ENCODE peak calls at places on chromosome 3, in four cellular contexts. O is colonic mucosa, N is retinal pigment epithelial cell, G is tibial artery. L is an unnamed sample.

GRCh38 chr3:41688595-41689380 is 273.1 kb downstream of the ULK4 start:
- DNase-seq in G (no peak), N (no peak), O (no peak), L (no peak)

GRCh38 chr3:177827517-177828249 is 630.4 kb upstream of the TBL1XR1 start:
- DNase-seq in N (no peak), O (no peak), G (no peak), L (peak)

GRCh38 chr3:40186508-40186907 is 123.0 kb upstream of the EIF1B start:
- DNase-seq in N (no peak), O (no peak), G (no peak), L (no peak)

GRCh38 chr3:133531981-133532380 is 41.5 kb upstream of the CDV3 start:
- DNase-seq in G (no peak), N (no peak), O (no peak), L (peak)

GRCh38 chr3:197458179-197458707 is 97.5 kb downstream of the BDH1 start:
- DNase-seq in N (no peak), G (no peak), O (peak), L (no peak)

GRCh38 chr3:122991236-122991985 is 36.2 kb downstream of the SEMA5B start:
- DNase-seq in O (no peak), N (no peak), G (no peak), L (no peak)

GRCh38 chr3:63514678-63515077 is 137.8 kb upstream of the SNTN start:
- DNase-seq in O (no peak), N (peak), G (no peak), L (no peak)

GRCh38 chr3:197880361-197881339 is 69.3 kb upstream of the RPL35A start:
- DNase-seq in O (no peak), G (no peak), N (no peak), L (no peak)

GRCh38 chr3:189961525-189962161 is 159.1 kb downstream of the P3H2 start:
- DNase-seq in G (peak), N (no peak), O (peak), L (peak)

GRCh38 chr3:129481783-129482332 is 41.8 kb downstream of the IFT122 start:
- DNase-seq in O (no peak), G (peak), N (no peak), L (no peak)

GRCh38 chr3:37945407-37945802 is 45.2 kb upstream of the VILL start:
- DNase-seq in G (no peak), O (no peak), N (no peak), L (no peak)

GRCh38 chr3:138875754-138876664 is 41.3 kb upstream of the PIK3CB start:
- DNase-seq in G (no peak), O (no peak), N (no peak), L (no peak)

GRCh38 chr3:148643389-148643840 is 54.3 kb upstream of the AGTR1 start:
- DNase-seq in N (peak), O (no peak), G (peak), L (peak)

GRCh38 chr3:143507735-143508580 is 340.3 kb downstream of the SLC9A9 start:
- DNase-seq in O (no peak), G (no peak), N (no peak), L (peak)

GRCh38 chr3:64039972-64040733 is 16.9 kb upstream of the PSMD6 start:
- DNase-seq in N (no peak), O (no peak), G (no peak), L (no peak)

GRCh38 chr3:30649572-30650310 is 43.3 kb downstream of the TGFBR2 start:
- DNase-seq in O (no peak), N (no peak), G (no peak), L (peak)

GRCh38 chr3:120767106-120767505 is 24.6 kb downstream of the GTF2E1 start:
- DNase-seq in N (no peak), G (no peak), O (no peak), L (peak)

GRCh38 chr3:165839296-165840076 is 2.3 kb upstream of the BCHE start:
- DNase-seq in G (no peak), N (no peak), O (no peak), L (no peak)

DNA sequence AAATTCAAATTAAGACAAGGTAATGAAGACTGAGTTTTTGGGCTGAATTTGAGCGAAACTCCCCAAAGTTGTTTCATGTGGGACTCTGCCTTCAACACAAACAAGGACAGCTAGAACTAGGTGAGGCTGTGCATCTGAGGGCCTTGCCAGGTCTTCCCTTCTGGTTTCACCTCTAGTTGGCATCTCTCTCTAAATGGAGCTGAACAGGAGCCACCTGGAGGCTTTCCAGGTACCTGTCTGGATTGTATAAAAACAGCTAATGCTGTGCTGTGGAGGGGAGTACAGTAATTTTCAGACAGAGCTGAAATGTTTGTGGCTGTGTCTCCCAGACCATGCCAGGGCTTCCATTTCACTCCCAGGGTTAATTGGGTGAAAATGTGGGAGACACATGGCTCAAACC is 27.1 kb downstream of the TRIM71 start:
- DNase-seq in N (no peak), G (no peak), O (no peak), L (no peak)
- H3K4me3 ChIP-seq in N (no peak), G (no peak), O (no peak), L (no peak)

GRCh38 chr3:58531555-58531954 is 5.4 kb downstream of the ACOX2 start:
- DNase-seq in O (peak), N (no peak), G (no peak), L (no peak)

GRCh38 chr3:58531956-58532355 is 5.0 kb downstream of the ACOX2 start:
- DNase-seq in N (no peak), O (no peak), G (no peak), L (no peak)

GRCh38 chr3:58528629-58529028 is 8.4 kb downstream of the ACOX2 start:
- DNase-seq in N (peak), O (peak), G (no peak), L (no peak)

GRCh38 chr3:58530354-58530865 is 6.6 kb downstream of the ACOX2 start:
- DNase-seq in O (no peak), N (no peak), G (no peak), L (no peak)

GRCh38 chr3:58529516-58530353 is 7.3 kb downstream of the ACOX2 start:
- DNase-seq in G (no peak), O (no peak), N (no peak), L (no peak)
- TF ChIP-seq CTCF in G (no peak), O (no peak), N (peak), L (peak)

GRCh38 chr3:184096811-184097378 is at the start of gene HTR3E:
- DNase-seq in N (no peak), O (no peak), G (no peak), L (no peak)

GRCh38 chr3:184092199-184092598 is 4.7 kb upstream of the HTR3E start:
- DNase-seq in N (no peak), G (no peak), O (no peak), L (no peak)
- H3K4me3 ChIP-seq in N (no peak), G (no peak), O (no peak), L (no peak)

GRCh38 chr3:33312361-33312760 is 35.1 kb downstream of the FBXL2 start:
- DNase-seq in O (no peak), N (no peak), G (no peak), L (no peak)
- TF ChIP-seq CTCF in O (no peak), N (no peak), G (no peak), L (no peak)

L was measured in AG04450.